ENCODE peak calls at places on chromosomes 7 and 10, in seven cellular contexts. One of them, this sample, is unnamed.

GRCh38 chr10:90222372-90222771 is 521.0 kb downstream of the KIF20B start:
- DNase-seq in IMR-90: peak; percentile 80
- DNase-seq in mesendoderm: peak; percentile 78
- DNase-seq in neuronal stem cell: no peak
- DNase-seq in H1: no peak
- DNase-seq in H9: no peak
- DNase-seq in trophoblast cell: peak; percentile 92
- DNase-seq in this sample: peak; percentile 81

GRCh38 chr7:47407821-47408674 is 173.9 kb downstream of the TNS3 start:
- DNase-seq in IMR-90: no peak
- DNase-seq in mesendoderm: no peak
- DNase-seq in neuronal stem cell: no peak
- DNase-seq in H1: no peak
- DNase-seq in H9: no peak
- DNase-seq in trophoblast cell: no peak
- DNase-seq in this sample: no peak

GRCh38 chr7:116969371-116969902 is 16.1 kb downstream of the ST7 start:
- DNase-seq in IMR-90: no peak
- DNase-seq in mesendoderm: no peak
- DNase-seq in neuronal stem cell: no peak
- DNase-seq in H1: no peak
- DNase-seq in H9: no peak
- DNase-seq in trophoblast cell: no peak
- DNase-seq in this sample: no peak

GRCh38 chr7:102888561-102889233 is 24.1 kb upstream of the LRRC17 start:
- DNase-seq in IMR-90: no peak
- DNase-seq in mesendoderm: no peak
- DNase-seq in neuronal stem cell: no peak
- DNase-seq in H1: no peak
- DNase-seq in H9: no peak
- DNase-seq in trophoblast cell: peak; percentile 22
- DNase-seq in this sample: no peak

GRCh38 chr10:77397103-77397502 is 240.5 kb downstream of the KCNMA1 start:
- DNase-seq in IMR-90: no peak
- DNase-seq in mesendoderm: no peak
- DNase-seq in neuronal stem cell: no peak
- DNase-seq in H1: no peak
- DNase-seq in H9: no peak
- DNase-seq in trophoblast cell: no peak
- DNase-seq in this sample: no peak

GRCh38 chr10:6530211-6530840 is 49.8 kb downstream of the PRKCQ start:
- DNase-seq in IMR-90: no peak
- DNase-seq in mesendoderm: no peak
- DNase-seq in neuronal stem cell: no peak
- DNase-seq in H1: no peak
- DNase-seq in H9: no peak
- DNase-seq in trophoblast cell: no peak
- DNase-seq in this sample: no peak

GRCh38 chr7:79114875-79115274 is 338.6 kb downstream of the MAGI2 start:
- DNase-seq in IMR-90: no peak
- DNase-seq in mesendoderm: no peak
- DNase-seq in neuronal stem cell: no peak
- DNase-seq in H1: no peak
- DNase-seq in H9: no peak
- DNase-seq in trophoblast cell: no peak
- DNase-seq in this sample: no peak

GRCh38 chr7:30476401-30477145 is 2.0 kb downstream of the NOD1 start:
- DNase-seq in IMR-90: no peak
- DNase-seq in mesendoderm: no peak
- DNase-seq in neuronal stem cell: no peak
- DNase-seq in H1: no peak
- DNase-seq in H9: no peak
- DNase-seq in trophoblast cell: no peak
- DNase-seq in this sample: no peak

GRCh38 chr10:95499482-95499989 is 61.6 kb downstream of the SORBS1 start:
- DNase-seq in IMR-90: no peak
- DNase-seq in mesendoderm: no peak
- DNase-seq in neuronal stem cell: no peak
- DNase-seq in H1: no peak
- DNase-seq in H9: no peak
- DNase-seq in trophoblast cell: no peak
- DNase-seq in this sample: no peak

GRCh38 chr7:156475666-156476065 is 164.9 kb upstream of the RNF32 start:
- DNase-seq in IMR-90: peak; percentile 90
- DNase-seq in mesendoderm: peak; percentile 44
- DNase-seq in neuronal stem cell: peak; percentile 35
- DNase-seq in H1: no peak
- DNase-seq in H9: no peak
- DNase-seq in trophoblast cell: no peak
- DNase-seq in this sample: peak; percentile 70

GRCh38 chr7:129667116-129667515 is 55.6 kb downstream of the NRF1 start:
- DNase-seq in IMR-90: no peak
- DNase-seq in mesendoderm: no peak
- DNase-seq in neuronal stem cell: no peak
- DNase-seq in H1: no peak
- DNase-seq in H9: no peak
- DNase-seq in trophoblast cell: no peak
- DNase-seq in this sample: no peak

GRCh38 chr10:70774810-70775678 is 10.1 kb downstream of the TBATA start:
- DNase-seq in IMR-90: no peak
- DNase-seq in mesendoderm: no peak
- DNase-seq in neuronal stem cell: no peak
- DNase-seq in H1: no peak
- DNase-seq in H9: no peak
- DNase-seq in trophoblast cell: no peak
- DNase-seq in this sample: no peak

GRCh38 chr10:72334832-72335393 is 19.8 kb downstream of the DNAJB12 start:
- DNase-seq in IMR-90: peak; percentile 79
- DNase-seq in mesendoderm: no peak
- DNase-seq in neuronal stem cell: no peak
- DNase-seq in H1: no peak
- DNase-seq in H9: peak; percentile 70
- DNase-seq in trophoblast cell: no peak
- DNase-seq in this sample: peak; percentile 98

GRCh38 chr7:1096156-1097119 is 8.5 kb downstream of the GPER1 start:
- DNase-seq in IMR-90: no peak
- DNase-seq in mesendoderm: no peak
- DNase-seq in neuronal stem cell: no peak
- DNase-seq in H1: no peak
- DNase-seq in H9: no peak
- DNase-seq in trophoblast cell: no peak
- DNase-seq in this sample: no peak

GRCh38 chr10:85319150-85319549 is 990.8 kb downstream of the CCSER2 start:
- DNase-seq in IMR-90: no peak
- DNase-seq in mesendoderm: peak; percentile 61
- DNase-seq in neuronal stem cell: no peak
- DNase-seq in H1: no peak
- DNase-seq in H9: no peak
- DNase-seq in trophoblast cell: no peak
- DNase-seq in this sample: peak; percentile 87

GRCh38 chr7:155973451-155973997 is 161.3 kb upstream of the SHH start:
- DNase-seq in IMR-90: no peak
- DNase-seq in mesendoderm: no peak
- DNase-seq in neuronal stem cell: no peak
- DNase-seq in H1: no peak
- DNase-seq in H9: peak; percentile 12
- DNase-seq in trophoblast cell: no peak
- DNase-seq in this sample: no peak

GRCh38 chr10:5855979-5856700 is 33.6 kb downstream of the ANKRD16 start:
- DNase-seq in IMR-90: no peak
- DNase-seq in mesendoderm: no peak
- DNase-seq in neuronal stem cell: no peak
- DNase-seq in H1: no peak
- DNase-seq in H9: no peak
- DNase-seq in trophoblast cell: no peak
- DNase-seq in this sample: no peak

GRCh38 chr10:49076741-49077521 is 38.4 kb downstream of the VSTM4 start:
- DNase-seq in IMR-90: no peak
- DNase-seq in mesendoderm: no peak
- DNase-seq in neuronal stem cell: no peak
- DNase-seq in H1: no peak
- DNase-seq in H9: no peak
- DNase-seq in trophoblast cell: no peak
- DNase-seq in this sample: no peak

GRCh38 chr10:62581351-62581750 is 207.2 kb downstream of the ZNF365 start:
- DNase-seq in IMR-90: no peak
- DNase-seq in mesendoderm: no peak
- DNase-seq in neuronal stem cell: no peak
- DNase-seq in H1: no peak
- DNase-seq in H9: no peak
- DNase-seq in trophoblast cell: peak; percentile 41
- DNase-seq in this sample: no peak

GRCh38 chr7:49488573-49488972 is 284.9 kb upstream of the VWC2 start:
- DNase-seq in IMR-90: no peak
- DNase-seq in mesendoderm: peak; percentile 86
- DNase-seq in neuronal stem cell: no peak
- DNase-seq in H1: no peak
- DNase-seq in H9: no peak
- DNase-seq in trophoblast cell: no peak
- DNase-seq in this sample: no peak

GRCh38 chr10:62734781-62735463 is 69.6 kb upstream of the ADO start:
- DNase-seq in IMR-90: no peak
- DNase-seq in mesendoderm: no peak
- DNase-seq in neuronal stem cell: no peak
- DNase-seq in H1: no peak
- DNase-seq in H9: no peak
- DNase-seq in trophoblast cell: no peak
- DNase-seq in this sample: no peak

GRCh38 chr7:16847381-16847860 is 34.4 kb downstream of the AGR3 start:
- DNase-seq in IMR-90: peak; percentile 6
- DNase-seq in mesendoderm: peak; percentile 70
- DNase-seq in neuronal stem cell: no peak
- DNase-seq in H1: no peak
- DNase-seq in H9: no peak
- DNase-seq in trophoblast cell: peak; percentile 95
- DNase-seq in this sample: no peak

GRCh38 chr7:104795616-104796398 is 218.2 kb upstream of the KMT2E start:
- DNase-seq in IMR-90: no peak
- DNase-seq in mesendoderm: no peak
- DNase-seq in neuronal stem cell: no peak
- DNase-seq in H1: no peak
- DNase-seq in H9: no peak
- DNase-seq in trophoblast cell: no peak
- DNase-seq in this sample: no peak
- H3K4ac ChIP-seq in IMR-90: no peak overlapping the region
- H3K4ac ChIP-seq in mesendoderm: no peak overlapping the region
- H3K4ac ChIP-seq in neuronal stem cell: no peak overlapping the region
- H3K4ac ChIP-seq in H1: no peak overlapping the region
- H3K4ac ChIP-seq in H9: no peak overlapping the region
- H3K4ac ChIP-seq in trophoblast cell: no peak overlapping the region
- H3K4ac ChIP-seq in this sample: no peak overlapping the region

GRCh38 chr7:2409745-2410414 is 6.5 kb downstream of the CHST12 start:
- DNase-seq in IMR-90: no peak
- DNase-seq in mesendoderm: no peak
- DNase-seq in neuronal stem cell: no peak
- DNase-seq in H1: no peak
- DNase-seq in H9: no peak
- DNase-seq in trophoblast cell: no peak
- DNase-seq in this sample: no peak
- H2AK5ac ChIP-seq in IMR-90: no peak overlapping the region
- H2AK5ac ChIP-seq in mesendoderm: no peak overlapping the region
- H2AK5ac ChIP-seq in neuronal stem cell: no peak overlapping the region
- H2AK5ac ChIP-seq in H1: no peak overlapping the region
- H2AK5ac ChIP-seq in H9: no peak overlapping the region
- H2AK5ac ChIP-seq in trophoblast cell: no peak overlapping the region
- H2AK5ac ChIP-seq in this sample: no peak overlapping the region

GRCh38 chr10:110354322-110354766 is 49.6 kb upstream of the SMNDC1 start:
- DNase-seq in IMR-90: peak; percentile 90
- DNase-seq in mesendoderm: peak; percentile 88
- DNase-seq in neuronal stem cell: peak; percentile 63
- DNase-seq in H1: peak; percentile 58
- DNase-seq in H9: peak; percentile 84
- DNase-seq in trophoblast cell: peak; percentile 85
- DNase-seq in this sample: peak; percentile 83
- H3K27ac ChIP-seq in IMR-90: peak overlapping the region; percentile 59
- H3K27ac ChIP-seq in mesendoderm: no peak overlapping the region
- H3K27ac ChIP-seq in neuronal stem cell: no peak overlapping the region
- H3K27ac ChIP-seq in H1: no peak overlapping the region
- H3K27ac ChIP-seq in H9: no peak overlapping the region
- H3K27ac ChIP-seq in trophoblast cell: no peak overlapping the region
- H3K27ac ChIP-seq in this sample: peak overlapping the region; percentile 77

GRCh38 chr10:18976681-18977251 is 71.8 kb upstream of the MALRD1 start:
- DNase-seq in IMR-90: no peak
- DNase-seq in mesendoderm: no peak
- DNase-seq in neuronal stem cell: no peak
- DNase-seq in H1: no peak
- DNase-seq in H9: no peak
- DNase-seq in trophoblast cell: no peak
- DNase-seq in this sample: no peak
- H3K4ac ChIP-seq in IMR-90: no peak overlapping the region
- H3K4ac ChIP-seq in mesendoderm: no peak overlapping the region
- H3K4ac ChIP-seq in neuronal stem cell: no peak overlapping the region
- H3K4ac ChIP-seq in H1: no peak overlapping the region
- H3K4ac ChIP-seq in H9: no peak overlapping the region
- H3K4ac ChIP-seq in trophoblast cell: no peak overlapping the region
- H3K4ac ChIP-seq in this sample: no peak overlapping the region

GRCh38 chr10:86730227-86730626 is 26.2 kb upstream of the BMPR1A start:
- DNase-seq in IMR-90: peak; percentile 6
- DNase-seq in mesendoderm: no peak
- DNase-seq in neuronal stem cell: no peak
- DNase-seq in H1: no peak
- DNase-seq in H9: no peak
- DNase-seq in trophoblast cell: no peak
- DNase-seq in this sample: no peak
- H2AK5ac ChIP-seq in IMR-90: no peak overlapping the region
- H2AK5ac ChIP-seq in mesendoderm: no peak overlapping the region
- H2AK5ac ChIP-seq in neuronal stem cell: no peak overlapping the region
- H2AK5ac ChIP-seq in H1: no peak overlapping the region
- H2AK5ac ChIP-seq in H9: no peak overlapping the region
- H2AK5ac ChIP-seq in trophoblast cell: no peak overlapping the region
- H2AK5ac ChIP-seq in this sample: no peak overlapping the region

DNA sequence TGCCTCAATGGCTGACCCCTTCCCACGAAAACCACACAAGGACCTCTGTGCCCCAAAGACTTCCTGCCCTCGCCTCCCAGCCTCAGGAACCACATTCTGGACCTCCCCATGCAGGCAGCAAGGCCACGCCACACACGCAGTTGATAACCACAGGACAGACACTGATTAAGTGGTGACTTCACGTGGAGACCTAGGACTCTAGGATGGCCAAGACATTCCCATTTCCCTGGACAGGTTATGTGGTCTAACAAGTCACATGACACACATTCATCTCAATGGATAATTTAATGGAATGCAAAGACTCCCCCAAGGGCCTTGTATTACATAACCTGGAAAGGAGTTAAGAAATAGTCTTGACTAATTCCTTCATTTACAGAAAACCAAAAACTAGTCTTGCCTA is 110.2 kb downstream of the LARP4B start:
- DNase-seq in IMR-90: peak; percentile 10
- DNase-seq in mesendoderm: no peak
- DNase-seq in neuronal stem cell: no peak
- DNase-seq in H1: no peak
- DNase-seq in H9: no peak
- DNase-seq in trophoblast cell: peak; percentile 39
- DNase-seq in this sample: peak; percentile 32
- H3K27ac ChIP-seq in IMR-90: no peak overlapping the region
- H3K27ac ChIP-seq in mesendoderm: no peak overlapping the region
- H3K27ac ChIP-seq in neuronal stem cell: no peak overlapping the region
- H3K27ac ChIP-seq in H1: no peak overlapping the region
- H3K27ac ChIP-seq in H9: no peak overlapping the region
- H3K27ac ChIP-seq in trophoblast cell: no peak overlapping the region
- H3K27ac ChIP-seq in this sample: no peak overlapping the region

This sample was measured in mesenchymal stem cell.